ENCODE peak calls at places on chromosome 7, in nine cellular contexts. A is Right ventricle myocardium inferior; C is NCI-H226; V is Right ventricle myocardium superior; Y is NCI-H1092; F is choroid plexus epithelial cell; R is DMS53; S is NCI-H1417 treated with DMSO at 0.1 percent for 48 hours; B is stimulated activated CD8-positive, alpha-beta memory T cell treated with anti-CD3 and anti-CD28 coated beads, Interleukin-2, amount 100 ng/mL, for 1 hour. O is an unnamed sample.

GRCh38 chr7:84821671-84822534 is 365.0 kb downstream of the SEMA3D start:
- DNase-seq in A (no peak), C (peak), V (no peak), Y (no peak), F (no peak), R (no peak), S (no peak), B (no peak), O (no peak)

GRCh38 chr7:41942468-41943097 is 239.7 kb upstream of the INHBA start:
- DNase-seq in A (no peak), C (no peak), V (no peak), Y (no peak), F (peak), R (peak), S (no peak), B (no peak), O (no peak)

GRCh38 chr7:99371376-99371920 is 3.1 kb upstream of the ARPC1B start:
- DNase-seq in A (no peak), C (peak), V (no peak), Y (no peak), F (peak), R (peak), S (no peak), B (no peak), O (no peak)

GRCh38 chr7:82677064-82677463 is 233.5 kb upstream of the CACNA2D1 start:
- DNase-seq in A (no peak), C (no peak), V (no peak), Y (no peak), F (no peak), R (no peak), S (no peak), B (no peak), O (no peak)

GRCh38 chr7:131898418-131898817 is 342.0 kb upstream of the PODXL start:
- DNase-seq in A (no peak), C (peak), V (no peak), Y (no peak), F (no peak), R (no peak), S (no peak), B (no peak), O (no peak)

GRCh38 chr7:132516042-132516840 is 60.0 kb downstream of the PLXNA4 start:
- DNase-seq in A (no peak), C (peak), V (no peak), Y (no peak), F (peak), R (peak), S (no peak), B (no peak), O (no peak)

GRCh38 chr7:139393621-139394215 is 34.0 kb downstream of the LUC7L2 start:
- DNase-seq in A (no peak), C (no peak), V (no peak), Y (no peak), F (no peak), R (no peak), S (no peak), B (no peak), O (no peak)

GRCh38 chr7:8022628-8023027 is 54.0 kb downstream of the GLCCI1 start:
- DNase-seq in A (no peak), C (no peak), V (no peak), Y (no peak), F (no peak), R (no peak), S (no peak), B (no peak), O (no peak)

GRCh38 chr7:158080899-158081445 is 506.7 kb downstream of the PTPRN2 start:
- DNase-seq in A (no peak), C (no peak), V (no peak), Y (no peak), F (no peak), R (no peak), S (no peak), B (no peak), O (no peak)

GRCh38 chr7:17130281-17131059 is 168.0 kb upstream of the AHR start:
- DNase-seq in A (no peak), C (peak), V (no peak), Y (no peak), F (peak), R (peak), S (no peak), B (no peak), O (peak)

GRCh38 chr7:84629640-84630318 is 435.2 kb upstream of the SEMA3A start:
- DNase-seq in A (no peak), C (no peak), V (no peak), Y (no peak), F (peak), R (no peak), S (no peak), B (no peak), O (no peak)

GRCh38 chr7:5528071-5528814 is 104.6 kb upstream of the TNRC18 start:
- DNase-seq in A (peak), C (peak), V (peak), Y (no peak), F (peak), R (no peak), S (no peak), B (peak), O (peak)

GRCh38 chr7:78134256-78134655 is 335.7 kb downstream of the PHTF2 start:
- DNase-seq in A (no peak), C (peak), V (no peak), Y (peak), F (peak), R (peak), S (no peak), B (no peak), O (peak)

GRCh38 chr7:94803821-94804220 is 103.6 kb upstream of the PPP1R9A start:
- DNase-seq in A (no peak), C (no peak), V (no peak), Y (no peak), F (no peak), R (no peak), S (no peak), B (no peak), O (no peak)

GRCh38 chr7:123621707-123622106 is 20.1 kb downstream of the ASB15 start:
- DNase-seq in A (no peak), C (no peak), V (no peak), Y (peak), F (no peak), R (no peak), S (no peak), B (no peak), O (no peak)

GRCh38 chr7:157568785-157569584 is 232.2 kb downstream of the DNAJB6 start:
- DNase-seq in A (peak), C (no peak), V (peak), Y (peak), F (peak), R (no peak), S (peak), B (peak), O (peak)

GRCh38 chr7:140607441-140607989 is 33.1 kb downstream of the DENND2A start:
- DNase-seq in A (peak), C (no peak), V (peak), Y (no peak), F (peak), R (no peak), S (no peak), B (no peak), O (no peak)

GRCh38 chr7:131016230-131016629 is 282.2 kb upstream of the KLF14 start:
- DNase-seq in A (no peak), C (no peak), V (no peak), Y (no peak), F (no peak), R (no peak), S (no peak), B (no peak), O (peak)

GRCh38 chr7:2214636-2215035 is 18.1 kb downstream of the MAD1L1 start:
- DNase-seq in A (no peak), C (no peak), V (peak), Y (no peak), F (no peak), R (no peak), S (no peak), B (no peak), O (no peak)